ENCODE peak calls at places on chromosomes 2 and 18, in five cellular contexts. R, D, B, T and V are unnamed samples.

GRCh38 chr18:7789853-7790552 is 222.9 kb downstream of the PTPRM start:
- DNase-seq in T (no peak), D (peak; percentile 28), B (peak; percentile 17), R (no peak), V (no peak)

GRCh38 chr2:127504552-127505460 is 21.5 kb downstream of the IWS1 start:
- DNase-seq in D (no peak), T (no peak), R (no peak), B (no peak), V (no peak)

GRCh38 chr2:204544961-204545860 is at the start of gene PARD3B:
- DNase-seq in B (peak; percentile 27), T (peak; percentile 35), D (peak; percentile 27), R (no peak), V (peak; percentile 61)

GRCh38 chr2:10255189-10256030 is 47.3 kb upstream of the HPCAL1 start:
- DNase-seq in T (no peak), B (no peak), R (no peak), D (no peak), V (no peak)

GRCh38 chr2:183371545-183371944 is 247.3 kb downstream of the NUP35 start:
- DNase-seq in R (no peak), D (no peak), T (no peak), B (no peak), V (no peak)

GRCh38 chr2:176997074-176997791 is 215.4 kb upstream of the HNRNPA3 start:
- DNase-seq in D (no peak), R (no peak), B (peak; percentile 47), T (peak; percentile 24), V (no peak)

GRCh38 chr2:235087812-235088607 is 136.2 kb downstream of the SH3BP4 start:
- DNase-seq in T (no peak), B (no peak), R (peak; percentile 19), D (no peak), V (no peak)

GRCh38 chr2:168538534-168538933 is 82.5 kb downstream of the CERS6 start:
- DNase-seq in D (no peak), R (no peak), B (no peak), T (no peak), V (no peak)

GRCh38 chr2:60818272-60818671 is 62.2 kb downstream of the PAPOLG start:
- DNase-seq in B (no peak), R (no peak), T (peak; percentile 44), D (no peak), V (no peak)

GRCh38 chr2:100941646-100942240 is 60.3 kb upstream of the RPL31 start:
- DNase-seq in R (no peak), D (no peak), T (no peak), B (no peak), V (no peak)

GRCh38 chr2:88187038-88187676 is 17.0 kb downstream of the THNSL2 start:
- DNase-seq in R (peak; percentile 5), B (no peak), T (peak; percentile 52), D (peak; percentile 86), V (peak; percentile 92)

GRCh38 chr2:9179572-9180201 is 26.9 kb upstream of the ASAP2 start:
- DNase-seq in T (no peak), R (no peak), B (peak; percentile 62), D (no peak), V (no peak)

GRCh38 chr2:47636596-47636995 is 146.3 kb upstream of the MSH6 start:
- DNase-seq in B (peak; percentile 28), R (no peak), D (no peak), T (no peak), V (no peak)